ENCODE peak calls at places on chromosome 1, in ten cellular contexts. D is BJ; M is Calu3; V is stimulated activated CD4-positive, alpha-beta T cell treated with anti-CD3 and anti-CD28 coated beads, Interleukin-4, amount 100 ng/mL, for 1 hour; I is AG10803; B is astrocyte of the hippocampus; X is left cardiac atrium; N is activated B cell treated with CpG ODN at 0.5 μM for 24 hours; T is MCF 10A; G is type B pancreatic cell. J is an unnamed sample.

GRCh38 chr1:46193984-46194570 is 4.2 kb downstream of the POMGNT1 start:
- DNase-seq in G (no peak), X (no peak), I (no peak), M (no peak), D (no peak), T (no peak), B (peak; percentile 34), N (no peak), V (no peak), J (no peak)

GRCh38 chr1:220272841-220273090 is 513 bp upstream of the RAB3GAP2 start:
- DNase-seq in V (no peak), T (no peak), D (no peak), I (no peak), M (no peak), N (no peak), B (no peak), G (no peak), X (no peak), J (no peak)

GRCh38 chr1:1371354-1371740 is 3.7 kb downstream of the AURKAIP1 start:
- DNase-seq in I (peak; percentile 70), V (no peak), D (no peak), T (no peak), X (no peak), B (no peak), N (no peak), M (no peak), G (no peak), J (no peak)

GRCh38 chr1:6466023-6466422 is at the start of gene TNFRSF25:
- DNase-seq in I (no peak), B (no peak), M (no peak), X (no peak), V (peak; percentile 75), N (no peak), D (no peak), G (no peak), T (no peak), J (no peak)

GRCh38 chr1:64675718-64676345 is 69.0 kb upstream of the RAVER2 start:
- DNase-seq in B (peak; percentile 43), D (no peak), N (no peak), I (peak; percentile 35), G (no peak), M (no peak), X (no peak), V (no peak), T (peak; percentile 32), J (no peak)

GRCh38 chr1:113479713-113480676 is 89.7 kb downstream of the MAGI3 start:
- DNase-seq in G (no peak), T (peak; percentile 44), M (no peak), I (no peak), N (no peak), V (no peak), B (no peak), D (no peak), X (no peak), J (no peak)

GRCh38 chr1:35535243-35535642 is 22.0 kb downstream of the KIAA0319L start:
- DNase-seq in T (no peak), D (no peak), V (no peak), G (no peak), M (no peak), N (no peak), I (no peak), X (no peak), B (peak; percentile 41), J (no peak)

GRCh38 chr1:197951617-197952175 is 34.5 kb downstream of the LHX9 start:
- DNase-seq in X (no peak), N (no peak), G (no peak), T (no peak), M (no peak), V (no peak), D (no peak), B (no peak), I (no peak), J (no peak)

GRCh38 chr1:155177918-155178281 is 4.3 kb downstream of the TRIM46 start:
- DNase-seq in V (no peak), T (no peak), G (no peak), M (no peak), N (no peak), D (no peak), B (no peak), I (no peak), X (no peak), J (peak; percentile 68)

GRCh38 chr1:58573705-58574591 is 3.1 kb downstream of the TACSTD2 start:
- DNase-seq in V (peak; percentile 13), X (no peak), I (no peak), D (no peak), M (peak; percentile 50), N (no peak), G (no peak), B (no peak), T (peak; percentile 69), J (no peak)

GRCh38 chr1:23249785-23250184 is 32.5 kb upstream of the HTR1D start:
- DNase-seq in V (no peak), G (no peak), X (no peak), T (no peak), D (no peak), B (no peak), N (no peak), M (no peak), I (no peak), J (no peak)

GRCh38 chr1:151946366-151946764 is 37.1 kb upstream of the THEM4 start:
- DNase-seq in B (no peak), X (no peak), T (peak; percentile 88), G (no peak), I (peak; percentile 25), N (no peak), D (no peak), V (no peak), M (peak; percentile 36), J (no peak)

GRCh38 chr1:18110968-18111367 is 3.4 kb downstream of the IGSF21 start:
- DNase-seq in B (no peak), N (no peak), I (no peak), M (no peak), X (no peak), T (no peak), D (no peak), G (no peak), V (peak; percentile 8), J (no peak)

GRCh38 chr1:210883821-210884220 is 250.1 kb downstream of the KCNH1 start:
- DNase-seq in G (no peak), X (no peak), D (peak; percentile 41), B (peak; percentile 75), T (peak; percentile 88), N (no peak), I (peak; percentile 60), M (no peak), V (no peak), J (no peak)

GRCh38 chr1:64536217-64536835 is 66.4 kb downstream of the CACHD1 start:
- DNase-seq in M (no peak), I (peak; percentile 54), N (no peak), T (no peak), G (no peak), X (no peak), B (no peak), V (no peak), D (no peak), J (no peak)